ENCODE peak calls at places on chromosomes 1 and 21, in nine cellular contexts. P is adrenal gland, L is ovary, I is prostate gland, X is body of pancreas, C is thyroid gland, Q is heart left ventricle, Z is testis, O is IMR-90. R is an unnamed sample.

GRCh38 chr1:228030451-228031201 is 23.8 kb downstream of the WNT3A start:
- DNase-seq in P (no peak), L (no peak), I (no peak), X (no peak), C (no peak), Q (no peak), Z (no peak), O (no peak), R (no peak)

GRCh38 chr1:3370856-3371703 is 83.4 kb upstream of the ARHGEF16 start:
- DNase-seq in P (no peak), L (no peak), I (no peak), X (no peak), C (no peak), Q (no peak), Z (no peak), O (no peak), R (no peak)

GRCh38 chr1:70204578-70204977 is 801 bp downstream of the LRRC40 start:
- DNase-seq in P (no peak), L (no peak), I (no peak), X (no peak), C (no peak), Q (no peak), Z (no peak), O (peak), R (no peak)

GRCh38 chr1:181767001-181767708 is 283.8 kb downstream of the CACNA1E start:
- DNase-seq in P (no peak), L (no peak), I (no peak), X (no peak), C (no peak), Q (peak), Z (no peak), O (no peak), R (no peak)

GRCh38 chr21:40732243-40732642 is 114.7 kb downstream of the DSCAM start:
- DNase-seq in P (no peak), L (no peak), I (no peak), X (no peak), C (no peak), Q (no peak), Z (no peak), O (no peak), R (no peak)

GRCh38 chr1:53123462-53124129 is 18.8 kb downstream of the SLC1A7 start:
- DNase-seq in P (no peak), L (peak), I (no peak), X (no peak), C (no peak), Q (peak), Z (peak), O (peak), R (no peak)

GRCh38 chr1:170619167-170620030 is 44.5 kb upstream of the PRRX1 start:
- DNase-seq in P (no peak), L (no peak), I (no peak), X (no peak), C (no peak), Q (no peak), Z (peak), O (peak), R (no peak)

GRCh38 chr1:63320024-63320799 is 2.2 kb upstream of the FOXD3 start:
- DNase-seq in P (no peak), L (no peak), I (no peak), X (no peak), C (no peak), Q (no peak), Z (no peak), O (no peak), R (no peak)

GRCh38 chr1:107912614-107913013 is 52.4 kb downstream of the VAV3 start:
- DNase-seq in P (no peak), L (no peak), I (no peak), X (no peak), C (no peak), Q (no peak), Z (no peak), O (no peak), R (no peak)

GRCh38 chr1:67823645-67824044 is 9.6 kb downstream of the GNG12 start:
- DNase-seq in P (no peak), L (no peak), I (peak), X (no peak), C (no peak), Q (no peak), Z (no peak), O (peak), R (no peak)

GRCh38 chr1:160879056-160879455 is 5.9 kb downstream of the ITLN1 start:
- DNase-seq in P (no peak), L (no peak), I (no peak), X (no peak), C (no peak), Q (no peak), Z (no peak), O (no peak), R (no peak)

GRCh38 chr1:161047436-161048420 is 2.0 kb upstream of the USF1 start:
- DNase-seq in P (no peak), L (no peak), I (no peak), X (no peak), C (no peak), Q (no peak), Z (no peak), O (no peak), R (no peak)

GRCh38 chr1:167800241-167800640 is 78.5 kb downstream of the MPZL1 start:
- DNase-seq in P (no peak), L (no peak), I (no peak), X (no peak), C (no peak), Q (no peak), Z (peak), O (no peak), R (no peak)

GRCh38 chr1:185734929-185735666 is 907 bp downstream of the HMCN1 start:
- DNase-seq in P (no peak), L (no peak), I (no peak), X (no peak), C (no peak), Q (no peak), Z (no peak), O (peak), R (no peak)

GRCh38 chr1:185732941-185733340 is 1.2 kb upstream of the HMCN1 start:
- DNase-seq in P (no peak), L (no peak), I (no peak), X (no peak), C (no peak), Q (no peak), Z (no peak), O (no peak), R (no peak)

GRCh38 chr1:185731446-185731845 is 2.7 kb upstream of the HMCN1 start:
- DNase-seq in P (no peak), L (no peak), I (no peak), X (no peak), C (no peak), Q (no peak), Z (no peak), O (no peak), R (no peak)

GRCh38 chr1:185735667-185736105 is 1.5 kb downstream of the HMCN1 start:
- DNase-seq in P (no peak), L (no peak), I (no peak), X (no peak), C (no peak), Q (no peak), Z (no peak), O (peak), R (no peak)

GRCh38 chr1:185733818-185734709 is at the start of gene HMCN1:
- DNase-seq in P (peak), L (peak), I (peak), X (peak), C (peak), Q (peak), Z (peak), O (peak), R (peak)
- TF ChIP-seq POLR2A in P (peak), L (no peak), I (no peak), X (no peak), C (no peak), Q (peak), Z (no peak), O (peak), R (no peak)

GRCh38 chr1:155261888-155262673 is at the start of gene SCAMP3:
- DNase-seq in P (peak), L (peak), I (peak), X (peak), C (peak), Q (peak), Z (peak), O (peak), R (peak)
- TF ChIP-seq POLR2A in P (peak), L (peak), I (peak), X (peak), C (no peak), Q (peak), Z (peak), O (peak), R (peak)

DNA sequence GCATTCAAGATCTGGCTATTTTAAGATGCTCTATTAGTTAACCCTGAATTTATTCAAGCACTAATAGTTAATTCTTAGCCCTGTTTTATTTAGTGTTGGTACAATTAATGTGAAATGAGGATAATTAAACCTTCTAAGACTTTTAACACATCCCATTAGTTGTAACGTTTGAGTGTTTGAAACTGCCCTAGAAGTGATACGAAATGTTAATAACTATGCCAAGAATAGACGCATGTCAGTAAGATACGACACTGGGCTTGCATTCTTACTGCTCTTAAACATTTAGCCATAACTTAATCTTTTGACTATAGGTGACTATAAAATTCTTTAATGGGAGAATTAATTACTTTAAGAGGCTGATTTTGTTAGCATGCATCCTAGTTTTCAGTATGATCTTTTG is 9.8 kb downstream of the H3-3A start:
- DNase-seq in P (no peak), L (no peak), I (no peak), X (no peak), C (no peak), Q (no peak), Z (no peak), O (no peak), R (no peak)
- TF ChIP-seq POLR2A in P (no peak), L (no peak), I (no peak), X (no peak), C (no peak), Q (no peak), Z (no peak), O (no peak), R (no peak)

GRCh38 chr1:47707887-47708535 is 270.2 kb downstream of the FOXD2 start:
- DNase-seq in P (no peak), L (no peak), I (no peak), X (no peak), C (no peak), Q (no peak), Z (no peak), O (no peak), R (no peak)
- TF ChIP-seq POLR2A in P (no peak), L (no peak), I (no peak), X (no peak), C (no peak), Q (no peak), Z (no peak), O (no peak), R (no peak)

DNA sequence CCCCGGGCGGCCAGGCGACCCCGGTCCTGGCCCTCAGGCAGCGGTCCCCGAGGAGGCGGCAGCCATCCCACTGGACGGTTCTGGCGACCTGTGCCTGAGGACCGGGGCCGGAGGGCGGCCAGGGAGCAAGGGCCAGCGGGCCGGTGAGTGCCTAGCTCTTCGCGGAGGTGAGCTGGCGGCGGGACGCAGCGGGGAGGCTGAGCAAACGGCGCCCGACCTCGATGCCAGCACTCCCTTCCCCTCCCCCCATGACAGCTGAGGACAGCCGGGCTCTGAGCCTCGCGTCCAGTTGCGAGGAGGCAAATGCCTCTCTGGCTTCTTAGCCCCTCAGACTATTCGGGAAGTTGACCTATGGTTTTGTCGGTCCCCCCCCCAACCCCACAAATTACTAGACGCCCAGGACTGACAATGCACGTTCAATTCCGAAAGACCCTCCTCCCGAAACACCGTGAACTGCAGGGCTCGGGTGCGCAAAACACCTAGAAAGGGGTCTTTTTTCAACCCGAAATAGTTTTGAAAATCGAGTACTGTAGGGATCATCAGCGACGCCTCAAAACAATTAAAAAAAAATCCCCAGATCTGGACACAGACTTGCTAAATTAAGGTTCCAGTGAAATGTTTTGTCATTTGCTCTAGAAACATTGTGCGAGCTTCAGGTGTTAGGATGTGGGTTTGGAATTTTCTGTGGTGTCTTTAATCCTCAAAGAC is 8.3 kb downstream of the CDKN2C start:
- DNase-seq in P (peak), L (peak), I (peak), X (peak), C (peak), Q (peak), Z (peak), O (peak), R (peak)
- TF ChIP-seq POLR2A in P (peak), L (no peak), I (no peak), X (peak), C (no peak), Q (no peak), Z (no peak), O (no peak), R (peak)

DNA sequence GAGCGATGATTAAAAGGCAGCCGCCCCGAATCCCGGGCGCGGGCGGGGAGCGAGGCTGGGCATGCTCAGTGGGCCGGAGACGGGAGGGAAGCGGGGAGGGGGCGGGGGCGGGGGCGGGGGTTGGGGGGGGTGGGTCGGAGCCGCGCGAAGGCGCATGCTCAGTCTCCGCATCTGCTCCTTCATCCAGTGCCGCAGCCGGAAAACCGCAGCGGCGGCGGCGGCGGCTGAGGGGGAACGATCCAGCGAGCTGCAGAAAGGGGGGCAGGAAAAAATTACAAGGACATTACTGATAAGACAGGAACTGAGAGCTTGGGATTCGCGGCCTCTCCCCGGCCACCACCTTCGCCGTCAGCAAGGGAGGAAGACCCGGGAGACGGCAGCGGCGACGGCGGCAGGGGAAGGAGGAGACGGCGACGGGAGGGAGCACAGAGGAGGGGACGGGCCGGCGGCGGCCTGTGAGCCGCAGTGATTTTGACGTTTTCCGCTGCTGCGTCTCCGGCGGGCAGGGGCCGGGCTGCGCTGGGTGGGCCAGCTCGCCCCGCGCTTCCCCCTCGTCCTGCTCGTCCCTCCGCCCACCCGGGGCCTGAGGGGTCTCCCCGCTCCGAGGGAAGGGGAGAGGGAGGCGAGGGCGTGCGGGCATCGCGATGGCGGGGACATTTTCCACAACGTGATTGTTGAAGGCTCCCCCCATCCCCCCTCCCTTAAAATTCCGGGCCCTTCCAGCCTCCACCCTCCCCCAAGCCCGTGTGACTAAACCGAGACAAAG is at the start of gene CAMSAP2:
- DNase-seq in P (peak), L (peak), I (peak), X (peak), C (peak), Q (peak), Z (peak), O (peak), R (peak)
- TF ChIP-seq POLR2A in P (peak), L (peak), I (peak), X (peak), C (peak), Q (peak), Z (peak), O (peak), R (peak)

GRCh38 chr1:25020851-25021585 is 90.9 kb upstream of the RUNX3 start:
- DNase-seq in P (no peak), L (no peak), I (no peak), X (no peak), C (no peak), Q (no peak), Z (no peak), O (no peak), R (no peak)
- TF ChIP-seq POLR2A in P (no peak), L (no peak), I (no peak), X (no peak), C (no peak), Q (no peak), Z (no peak), O (no peak), R (no peak)